ENCODE peak calls at places on chromosomes 5 and 9, in four cellular contexts. D is heart left ventricle, W is tibial nerve, Q is H1. G is an unnamed sample.

GRCh38 chr9:95261890-95262289 is 55.6 kb downstream of the FANCC start:
- DNase-seq in D (no peak), Q (no peak), W (no peak), G (no peak)

GRCh38 chr9:104868687-104869404 is 59.1 kb downstream of the ABCA1 start:
- DNase-seq in W (peak), Q (no peak), D (peak), G (peak)

GRCh38 chr5:171094356-171094755 is 214.7 kb upstream of the TLX3 start:
- DNase-seq in W (no peak), D (no peak), Q (no peak), G (no peak)

GRCh38 chr5:37786855-37787254 is 53.0 kb downstream of the GDNF start:
- DNase-seq in D (no peak), Q (no peak), W (no peak), G (no peak)

GRCh38 chr9:111036946-111037743 is 1.1 kb downstream of the LPAR1 start:
- DNase-seq in D (no peak), W (peak), Q (no peak), G (no peak)

GRCh38 chr5:76504901-76505564 is 101.9 kb downstream of the IQGAP2 start:
- DNase-seq in W (no peak), Q (no peak), D (no peak), G (no peak)

GRCh38 chr9:85743290-85744128 is 1.8 kb upstream of the AGTPBP1 start:
- DNase-seq in W (peak), Q (no peak), D (no peak), G (peak)

GRCh38 chr5:32059779-32060178 is 114.3 kb downstream of the GOLPH3 start:
- DNase-seq in Q (no peak), W (no peak), D (no peak), G (no peak)

GRCh38 chr5:72380491-72381274 is 60.5 kb downstream of the PTCD2 start:
- DNase-seq in D (no peak), Q (no peak), W (no peak), G (no peak)

GRCh38 chr9:123327697-123328100 is 28.3 kb upstream of the CRB2 start:
- DNase-seq in W (no peak), Q (no peak), D (no peak), G (no peak)

GRCh38 chr9:129352157-129352870 is 174.3 kb upstream of the IER5L start:
- DNase-seq in Q (peak), D (no peak), W (peak), G (no peak)

GRCh38 chr5:111296570-111296969 is 72.4 kb downstream of the CAMK4 start:
- DNase-seq in D (no peak), Q (no peak), W (no peak), G (no peak)

GRCh38 chr5:110751902-110752762 is 13.3 kb downstream of the SLC25A46 start:
- DNase-seq in D (no peak), Q (no peak), W (no peak), G (no peak)

GRCh38 chr5:158698036-158698667 is 401.6 kb downstream of the EBF1 start:
- DNase-seq in D (no peak), W (no peak), Q (no peak), G (no peak)

GRCh38 chr5:142754031-142754430 is 16.1 kb upstream of the ARHGAP26 start:
- DNase-seq in W (peak), D (no peak), Q (no peak), G (no peak)

GRCh38 chr9:76817489-76817888 is 53.3 kb downstream of the PCA3 start:
- DNase-seq in W (no peak), Q (no peak), D (no peak), G (no peak)

GRCh38 chr5:40981420-40981819 is 72.1 kb downstream of the C7 start:
- DNase-seq in D (no peak), Q (no peak), W (no peak), G (no peak)

GRCh38 chr5:124136609-124137008 is 609.8 kb downstream of the ZNF608 start:
- DNase-seq in Q (no peak), D (no peak), W (no peak), G (no peak)

GRCh38 chr9:88691096-88691495 is 156.1 kb downstream of the NXNL2 start:
- DNase-seq in D (no peak), W (no peak), Q (no peak), G (no peak)

GRCh38 chr5:151772029-151772867 is 494 bp downstream of the G3BP1 start:
- DNase-seq in W (peak), Q (no peak), D (peak), G (peak)

GRCh38 chr9:129720181-129720864 is 32.5 kb downstream of the PTGES start:
- DNase-seq in Q (no peak), D (no peak), W (no peak), G (no peak)

GRCh38 chr9:38682713-38683112 is 37.2 kb downstream of the FAM240B start:
- DNase-seq in Q (no peak), W (no peak), D (no peak), G (no peak)

GRCh38 chr9:132214027-132214622 is 52.3 kb downstream of the NTNG2 start:
- DNase-seq in D (peak), W (peak), Q (no peak), G (no peak)

GRCh38 chr9:134811673-134812668 is 68.6 kb upstream of the FCN2 start:
- DNase-seq in D (no peak), Q (peak), W (no peak), G (no peak)

GRCh38 chr5:30000231-30000630 is 1193.3 kb upstream of the CDH6 start:
- DNase-seq in Q (no peak), W (no peak), D (no peak), G (no peak)
- TF ChIP-seq POLR2A in Q (no peak), W (no peak), D (no peak), G (no peak)

GRCh38 chr5:43208658-43209057 is 16.6 kb downstream of the NIM1K start:
- DNase-seq in Q (no peak), W (no peak), D (no peak), G (no peak)
- H3K4me3 ChIP-seq in Q (no peak), W (no peak), D (no peak), G (no peak)

GRCh38 chr5:67092447-67093023 is 104.1 kb downstream of the CD180 start:
- DNase-seq in W (no peak), Q (no peak), D (no peak), G (no peak)
- TF ChIP-seq POLR2A in W (no peak), Q (no peak), D (no peak), G (no peak)

GRCh38 chr9:106920091-106920490 is 57.1 kb downstream of the ZNF462 start:
- DNase-seq in D (no peak), Q (no peak), W (no peak), G (no peak)

GRCh38 chr9:106918825-106919509 is 56.0 kb downstream of the ZNF462 start:
- DNase-seq in D (no peak), W (no peak), Q (no peak), G (no peak)

GRCh38 chr9:106920701-106921283 is 57.8 kb downstream of the ZNF462 start:
- DNase-seq in Q (no peak), W (no peak), D (no peak), G (no peak)

GRCh38 chr9:106921989-106922388 is 59.0 kb downstream of the ZNF462 start:
- DNase-seq in W (no peak), D (no peak), Q (no peak), G (no peak)

DNA sequence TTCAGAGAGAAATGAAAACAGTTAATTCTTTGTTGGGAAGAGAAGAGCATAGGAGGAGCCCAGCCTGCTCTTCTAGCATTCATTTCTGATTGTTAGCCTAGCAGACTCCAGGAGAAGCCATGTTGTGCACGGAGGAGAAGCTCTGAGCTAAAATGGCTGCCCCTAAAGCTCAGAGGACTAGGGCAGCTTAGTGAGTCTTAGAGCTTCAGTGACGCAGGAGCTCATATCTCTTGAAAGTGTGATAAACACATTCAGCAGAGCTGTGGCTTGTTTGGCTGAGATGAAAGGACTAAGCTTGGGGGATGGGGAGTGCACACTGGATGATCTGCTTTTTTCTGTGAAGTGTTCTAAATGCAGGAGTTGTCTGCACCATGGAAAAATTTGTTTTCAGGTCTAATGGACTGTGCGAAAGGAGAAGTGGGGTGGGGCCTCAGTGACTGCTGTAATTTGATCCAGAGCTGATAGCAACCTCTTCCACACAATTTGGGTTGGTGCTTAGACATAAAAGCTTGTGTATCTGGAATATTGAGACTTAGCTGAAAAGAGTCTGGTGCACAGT is 58.5 kb downstream of the ZNF462 start:
- DNase-seq in Q (no peak), D (peak), W (peak), G (no peak)
- H3K4me3 ChIP-seq in Q (no peak), D (no peak), W (no peak), G (peak)

GRCh38 chr5:6452622-6453504 is 4.2 kb downstream of the UBE2QL1 start:
- DNase-seq in W (no peak), Q (no peak), D (no peak), G (no peak)
- TF ChIP-seq POLR2A in W (no peak), Q (no peak), D (no peak), G (no peak)

DNA sequence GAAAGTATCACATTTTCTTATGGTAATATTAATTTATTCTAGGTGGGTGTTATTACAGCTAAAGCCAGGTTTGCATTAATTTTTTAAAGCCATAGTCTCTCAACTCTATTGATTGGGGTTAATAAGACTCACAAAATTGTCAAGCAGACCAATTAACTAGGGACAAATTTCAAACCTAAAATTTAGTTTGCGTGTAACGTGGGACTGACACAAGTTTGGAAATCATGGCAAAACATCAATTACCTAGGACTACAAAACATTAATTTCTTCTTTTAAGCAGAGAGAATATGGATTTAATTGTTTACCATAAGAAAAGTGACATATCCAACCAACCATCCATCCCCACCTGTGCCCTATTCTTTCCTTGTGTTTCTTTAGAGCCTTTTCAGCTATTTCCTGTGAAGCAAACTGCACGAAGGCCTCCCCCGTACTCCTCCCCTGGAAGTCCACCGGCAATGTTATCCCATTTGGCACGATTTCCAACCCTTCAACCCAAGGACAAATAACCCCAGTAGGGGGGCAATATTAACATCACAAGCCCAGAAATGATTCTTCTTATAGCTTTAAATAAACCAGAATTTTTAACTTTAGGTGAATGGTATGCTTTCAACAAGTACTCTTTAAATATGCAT is 4.4 kb downstream of the HNRNPH1 start:
- DNase-seq in W (no peak), D (no peak), Q (no peak), G (peak)
- H3K4me3 ChIP-seq in W (no peak), D (no peak), Q (peak), G (peak)

GRCh38 chr5:180590543-180591248 is 603 bp downstream of the SCGB3A1 start:
- DNase-seq in Q (no peak), D (no peak), W (no peak), G (no peak)
- TF ChIP-seq POLR2A in Q (no peak), D (no peak), W (no peak), G (no peak)

GRCh38 chr9:36149197-36149596 is 12.7 kb downstream of the GLIPR2 start:
- DNase-seq in D (no peak), W (no peak), Q (no peak), G (no peak)
- H3K4me3 ChIP-seq in D (no peak), W (no peak), Q (no peak), G (no peak)

DNA sequence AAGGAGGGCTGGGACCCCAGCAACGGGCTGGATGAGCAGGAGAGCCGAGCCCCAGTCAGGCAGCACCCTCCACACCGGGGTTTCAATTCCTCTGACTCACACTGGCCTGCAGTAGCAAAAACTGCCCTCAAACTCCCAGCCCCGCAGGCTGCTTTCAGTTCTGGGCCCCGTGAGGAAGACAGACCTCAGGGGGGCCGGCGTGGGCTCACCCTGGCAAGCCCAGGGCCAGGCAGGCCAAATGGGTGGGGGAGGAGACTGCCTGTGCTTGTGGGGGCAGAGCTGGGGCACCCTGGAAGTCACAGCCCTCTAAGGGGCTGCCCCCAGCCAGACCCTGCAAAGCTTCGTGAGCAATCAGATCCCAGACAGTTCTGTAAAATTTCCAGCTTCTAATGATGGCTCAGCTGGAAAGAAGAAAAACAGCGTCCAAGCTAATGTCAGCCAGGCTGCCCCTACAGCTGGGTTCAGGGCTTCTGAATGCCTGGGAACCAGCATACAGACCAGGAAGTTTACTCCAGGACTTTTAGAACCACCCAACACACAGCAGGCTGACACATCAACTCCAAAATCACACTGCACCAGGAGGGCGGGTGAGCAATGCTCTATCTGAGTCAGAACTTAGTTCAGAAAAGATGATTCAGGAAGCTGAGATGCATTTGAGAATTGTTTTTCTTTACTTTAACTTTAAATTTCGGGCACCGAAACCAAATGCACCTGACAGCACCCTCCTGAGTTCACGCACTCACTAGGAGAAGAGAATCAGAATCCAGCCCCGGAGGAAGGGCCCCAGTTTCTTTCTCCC is 34.7 kb downstream of the LPCAT1 start:
- DNase-seq in Q (no peak), W (no peak), D (no peak), G (no peak)
- TF ChIP-seq POLR2A in Q (no peak), W (no peak), D (no peak), G (no peak)

G was measured in suprapubic skin.